ENCODE peak calls at places on chromosomes 6 and 20, in seven cellular contexts. T is neural crest cell; Q is A172; U is A549; C is CD8-positive, alpha-beta T cell; Z is nucleus accumbens; F is sciatic nerve. S is an unnamed sample.

GRCh38 chr6:33147807-33148666 is 44.2 kb downstream of the COL11A2 start:
- DNase-seq in T (no peak), Q (peak), U (no peak), C (no peak), Z (no peak), F (no peak), S (no peak)

GRCh38 chr6:116136933-116137340 is 11.0 kb upstream of the COL10A1 start:
- DNase-seq in T (no peak), Q (no peak), U (no peak), C (no peak), Z (no peak), F (no peak), S (no peak)

GRCh38 chr6:13184089-13184468 is 144.3 kb downstream of the TBC1D7 start:
- DNase-seq in T (no peak), Q (no peak), U (no peak), C (no peak), Z (no peak), F (no peak), S (no peak)

GRCh38 chr20:58792426-58792825 is 58.3 kb downstream of the GNAS-AS1 start:
- DNase-seq in T (no peak), Q (no peak), U (no peak), C (no peak), Z (no peak), F (no peak), S (no peak)

GRCh38 chr6:62999796-63000195 is 211.5 kb upstream of the FKBP1C start:
- DNase-seq in T (no peak), Q (no peak), U (no peak), C (no peak), Z (no peak), F (no peak), S (no peak)

GRCh38 chr6:41033776-41034175 is 5.2 kb downstream of the UNC5CL start:
- DNase-seq in T (no peak), Q (no peak), U (no peak), C (no peak), Z (no peak), F (no peak), S (no peak)

GRCh38 chr6:161271343-161272019 is 2.4 kb downstream of the AGPAT4 start:
- DNase-seq in T (no peak), Q (no peak), U (no peak), C (no peak), Z (no peak), F (no peak), S (no peak)

GRCh38 chr6:144999127-144999526 is 714.0 kb downstream of the UTRN start:
- DNase-seq in T (no peak), Q (no peak), U (no peak), C (no peak), Z (no peak), F (no peak), S (no peak)

GRCh38 chr20:51801220-51801991 is 915 bp downstream of the SALL4 start:
- DNase-seq in T (peak), Q (no peak), U (peak), C (no peak), Z (no peak), F (no peak), S (no peak)

GRCh38 chr6:12115492-12115891 is 103.4 kb downstream of the HIVEP1 start:
- DNase-seq in T (no peak), Q (no peak), U (no peak), C (no peak), Z (no peak), F (no peak), S (no peak)

S was measured in GM12892.